ENCODE peak calls at places on chromosomes 6 and 20, in five cellular contexts. One of them, this sample, is unnamed.

GRCh38 chr6:11975353-11975977 is 36.6 kb upstream of the HIVEP1 start:
- DNase-seq in heart right ventricle: no peak
- DNase-seq in stimulated activated naive B cell treated with anti-CD40 and anti-IgM and Interleukin-4, amounts not matched to agents 10 μg/mL and 1 μg/mL and 100 μg/mL, for 72 hours: peak
- DNase-seq in B cell: peak
- DNase-seq in HT-29: no peak
- DNase-seq in this sample: no peak

GRCh38 chr6:111411046-111411445 is 72.0 kb downstream of the REV3L start:
- DNase-seq in heart right ventricle: no peak
- DNase-seq in stimulated activated naive B cell treated with anti-CD40 and anti-IgM and Interleukin-4, amounts not matched to agents 10 μg/mL and 1 μg/mL and 100 μg/mL, for 72 hours: no peak
- DNase-seq in B cell: no peak
- DNase-seq in HT-29: no peak
- DNase-seq in this sample: no peak

GRCh38 chr6:31826793-31827285 is 699 bp upstream of the HSPA1B start:
- DNase-seq in heart right ventricle: peak
- DNase-seq in stimulated activated naive B cell treated with anti-CD40 and anti-IgM and Interleukin-4, amounts not matched to agents 10 μg/mL and 1 μg/mL and 100 μg/mL, for 72 hours: no peak
- DNase-seq in B cell: no peak
- DNase-seq in HT-29: peak
- DNase-seq in this sample: peak

GRCh38 chr6:33725222-33725621 is 13.7 kb upstream of the UQCC2 start:
- DNase-seq in heart right ventricle: no peak
- DNase-seq in stimulated activated naive B cell treated with anti-CD40 and anti-IgM and Interleukin-4, amounts not matched to agents 10 μg/mL and 1 μg/mL and 100 μg/mL, for 72 hours: no peak
- DNase-seq in B cell: no peak
- DNase-seq in HT-29: no peak
- DNase-seq in this sample: no peak

GRCh38 chr6:111427341-111428116 is 55.5 kb downstream of the REV3L start:
- DNase-seq in heart right ventricle: no peak
- DNase-seq in stimulated activated naive B cell treated with anti-CD40 and anti-IgM and Interleukin-4, amounts not matched to agents 10 μg/mL and 1 μg/mL and 100 μg/mL, for 72 hours: no peak
- DNase-seq in B cell: no peak
- DNase-seq in HT-29: peak
- DNase-seq in this sample: no peak

GRCh38 chr6:169933251-169933821 is 181.9 kb downstream of the ERMARD start:
- DNase-seq in heart right ventricle: no peak
- DNase-seq in stimulated activated naive B cell treated with anti-CD40 and anti-IgM and Interleukin-4, amounts not matched to agents 10 μg/mL and 1 μg/mL and 100 μg/mL, for 72 hours: no peak
- DNase-seq in B cell: no peak
- DNase-seq in HT-29: no peak
- DNase-seq in this sample: peak

GRCh38 chr20:9989066-9989724 is 45.6 kb upstream of the ANKEF1 start:
- DNase-seq in heart right ventricle: no peak
- DNase-seq in stimulated activated naive B cell treated with anti-CD40 and anti-IgM and Interleukin-4, amounts not matched to agents 10 μg/mL and 1 μg/mL and 100 μg/mL, for 72 hours: no peak
- DNase-seq in B cell: no peak
- DNase-seq in HT-29: no peak
- DNase-seq in this sample: no peak

GRCh38 chr20:44467289-44467883 is 8.3 kb upstream of the TTPAL start:
- DNase-seq in heart right ventricle: peak
- DNase-seq in stimulated activated naive B cell treated with anti-CD40 and anti-IgM and Interleukin-4, amounts not matched to agents 10 μg/mL and 1 μg/mL and 100 μg/mL, for 72 hours: no peak
- DNase-seq in B cell: no peak
- DNase-seq in HT-29: no peak
- DNase-seq in this sample: no peak

GRCh38 chr20:38231786-38232130 is 28.8 kb downstream of the KIAA1755 start:
- DNase-seq in heart right ventricle: no peak
- DNase-seq in stimulated activated naive B cell treated with anti-CD40 and anti-IgM and Interleukin-4, amounts not matched to agents 10 μg/mL and 1 μg/mL and 100 μg/mL, for 72 hours: no peak
- DNase-seq in B cell: no peak
- DNase-seq in HT-29: peak
- DNase-seq in this sample: no peak

GRCh38 chr6:145887969-145888368 is 73.4 kb upstream of the FBXO30 start:
- DNase-seq in heart right ventricle: peak
- DNase-seq in stimulated activated naive B cell treated with anti-CD40 and anti-IgM and Interleukin-4, amounts not matched to agents 10 μg/mL and 1 μg/mL and 100 μg/mL, for 72 hours: no peak
- DNase-seq in B cell: peak
- DNase-seq in HT-29: no peak
- DNase-seq in this sample: no peak